ENCODE peak calls at places on chromosome 19, in four cellular contexts. U, K, G and R are unnamed samples.

GRCh38 chr19:43594710-43595604 is 977 bp downstream of the IRGQ start:
- DNase-seq in U (peak; percentile 79), K (peak; percentile 73), G (peak; percentile 81), R (peak; percentile 94)

GRCh38 chr19:4112367-4112766 is 11.6 kb downstream of the MAP2K2 start:
- DNase-seq in U (no peak), K (no peak), G (no peak), R (no peak)

GRCh38 chr19:31253816-31254551 is 95.3 kb downstream of the TSHZ3 start:
- DNase-seq in U (no peak), K (peak; percentile 52), G (no peak), R (peak; percentile 39)

GRCh38 chr19:30028118-30028991 is 86.3 kb downstream of the URI1 start:
- DNase-seq in U (no peak), K (no peak), G (no peak), R (no peak)

GRCh38 chr19:3968556-3969434 is 2.1 kb downstream of the DAPK3 start:
- DNase-seq in U (peak; percentile 96), K (peak; percentile 100), G (no peak), R (peak; percentile 99)

GRCh38 chr19:11164278-11164677 is 8.7 kb upstream of the SPC24 start:
- DNase-seq in U (peak; percentile 66), K (no peak), G (no peak), R (peak; percentile 43)

GRCh38 chr19:29489182-29489951 is 36.4 kb upstream of the VSTM2B start:
- DNase-seq in U (no peak), K (no peak), G (no peak), R (no peak)

GRCh38 chr19:43765109-43765876 is 10.5 kb upstream of the SMG9 start:
- DNase-seq in U (peak; percentile 66), K (peak; percentile 89), G (peak; percentile 88), R (peak; percentile 98)

GRCh38 chr19:48196933-48197665 is 26.6 kb downstream of the ZSWIM9 start:
- DNase-seq in U (no peak), K (peak; percentile 83), G (no peak), R (peak; percentile 82)

GRCh38 chr19:47094557-47095517 is 18.7 kb downstream of the ZC3H4 start:
- DNase-seq in U (peak; percentile 58), K (no peak), G (no peak), R (no peak)

DNA sequence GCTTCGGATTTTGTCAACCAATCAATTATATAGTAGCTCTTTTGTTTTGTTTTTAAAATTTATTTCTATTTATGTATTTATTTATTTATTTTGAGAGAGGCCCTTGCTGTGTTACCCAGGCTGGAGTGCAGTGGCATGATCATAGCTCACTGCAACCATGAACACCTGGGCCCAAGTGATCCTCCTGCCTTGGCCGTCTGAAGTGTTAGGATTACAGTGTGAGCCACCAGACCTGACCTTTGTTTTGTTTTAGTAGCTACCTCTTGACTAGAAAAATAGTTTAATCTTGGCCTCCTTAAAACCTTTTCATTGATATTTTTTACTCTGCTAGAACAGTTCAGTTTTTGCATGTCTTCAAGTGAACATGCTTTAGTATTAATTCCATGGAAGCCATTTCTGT is 15.1 kb downstream of the GARRE1 start:
- DNase-seq in U (no peak), K (no peak), G (peak; percentile 50), R (no peak)
- H3K27ac ChIP-seq in U (peak overlapping the region; percentile 66), K (peak overlapping the region; percentile 93), G (peak overlapping the region; percentile 94), R (peak overlapping the region; percentile 68)

GRCh38 chr19:34359140-34359953 is 5.6 kb upstream of the GPI start:
- DNase-seq in U (peak; percentile 99), K (peak; percentile 99), G (peak; percentile 84), R (peak; percentile 99)

GRCh38 chr19:34363094-34363493 is 1.9 kb upstream of the GPI start:
- DNase-seq in U (no peak), K (no peak), G (no peak), R (no peak)

GRCh38 chr19:34359954-34360315 is 5.1 kb upstream of the GPI start:
- DNase-seq in U (peak; percentile 29), K (no peak), G (no peak), R (no peak)

GRCh38 chr19:34362679-34363069 is 2.3 kb upstream of the GPI start:
- DNase-seq in U (peak; percentile 2), K (no peak), G (no peak), R (no peak)

GRCh38 chr19:34360354-34360909 is 4.6 kb upstream of the GPI start:
- DNase-seq in U (peak; percentile 4), K (no peak), G (no peak), R (no peak)
- H3K27ac ChIP-seq in U (no peak overlapping the region), K (peak overlapping the region; percentile 76), G (no peak overlapping the region), R (no peak overlapping the region)

DNA sequence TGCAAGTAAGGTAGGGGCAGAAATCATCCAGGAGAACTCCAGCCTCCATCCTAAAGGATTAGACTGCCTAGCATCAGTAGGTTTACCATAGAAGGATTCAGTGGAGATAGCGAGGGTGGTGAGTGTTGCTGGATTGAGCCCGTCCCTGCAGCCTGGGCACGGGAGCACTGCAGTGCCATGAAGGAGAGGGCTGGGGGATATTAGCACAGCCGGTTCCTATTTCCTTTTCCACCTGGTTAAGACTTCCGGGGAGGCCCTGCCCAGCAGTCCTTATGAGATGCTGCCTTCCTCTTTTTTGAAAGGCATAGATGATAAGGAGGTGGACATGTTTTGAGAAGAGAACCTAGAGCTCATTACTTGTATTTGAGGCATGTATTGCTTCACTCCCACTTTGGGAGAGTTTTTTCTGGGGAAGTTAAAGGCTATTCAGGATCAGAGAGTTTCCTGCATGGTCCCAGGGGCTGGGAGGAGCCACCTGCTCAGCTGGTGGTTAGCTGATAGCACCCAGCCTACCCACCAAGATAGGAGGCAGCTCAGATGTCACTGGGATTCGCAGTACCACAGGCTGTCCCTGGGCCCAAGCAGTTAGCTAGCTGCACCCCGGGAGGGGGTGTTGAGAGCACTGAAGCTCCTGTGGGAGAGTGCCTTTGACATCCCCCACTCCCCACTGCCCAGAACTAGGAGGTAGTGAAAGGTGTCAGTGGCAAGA is 17.2 kb downstream of the ACTN4 start:
- DNase-seq in U (no peak), K (no peak), G (peak; percentile 37), R (peak; percentile 72)
- H3K27ac ChIP-seq in U (peak overlapping the region; percentile 88), K (peak overlapping the region; percentile 98), G (no peak overlapping the region), R (peak overlapping the region; percentile 88)

DNA sequence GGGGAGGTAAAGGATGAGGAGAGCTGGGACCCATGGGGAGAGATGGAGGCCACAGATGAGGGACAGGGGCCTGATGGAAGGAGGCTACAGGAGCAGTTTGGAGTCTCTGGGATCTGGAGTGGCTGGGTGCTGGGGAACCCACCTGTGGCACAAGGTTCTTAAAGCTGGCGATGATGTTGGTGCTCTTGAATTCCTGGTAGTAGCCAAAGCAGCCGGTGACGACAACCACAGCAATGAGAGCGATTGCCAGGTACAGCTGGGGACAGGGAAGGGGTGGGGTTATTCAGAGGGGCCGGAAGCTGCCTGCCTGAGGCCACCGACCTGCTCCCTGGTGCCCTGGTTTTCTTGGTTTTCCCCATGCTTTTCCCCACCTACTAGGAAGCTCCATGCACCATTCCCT is 2.8 kb downstream of the ATP4A start:
- DNase-seq in U (no peak), K (no peak), G (no peak), R (no peak)
- H3K27ac ChIP-seq in U (no peak overlapping the region), K (no peak overlapping the region), G (no peak overlapping the region), R (no peak overlapping the region)

DNA sequence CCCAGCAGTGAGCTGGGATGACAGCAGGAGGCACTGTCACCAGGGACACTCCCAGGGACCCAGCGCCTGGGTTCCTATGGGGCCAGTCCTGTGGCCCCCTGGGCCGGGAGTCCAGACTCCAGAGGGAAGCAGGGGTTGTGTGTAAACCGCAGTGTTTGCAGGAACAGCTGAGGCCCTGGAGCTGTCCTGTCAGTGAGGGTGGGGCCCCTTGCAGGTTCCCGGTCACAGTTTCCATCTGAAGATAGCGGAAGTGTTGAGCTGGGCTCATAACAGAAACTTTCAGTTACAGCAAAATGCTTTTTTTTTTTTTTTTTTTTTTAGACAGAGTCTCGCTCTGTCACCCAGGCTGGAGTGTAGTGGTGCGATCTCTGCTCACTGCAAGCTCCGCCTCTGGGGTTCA is 17.7 kb upstream of the CSNK1G2 start:
- DNase-seq in U (peak; percentile 68), K (no peak), G (peak; percentile 69), R (peak; percentile 26)
- H3K27ac ChIP-seq in U (no peak overlapping the region), K (no peak overlapping the region), G (peak overlapping the region; percentile 70), R (no peak overlapping the region)

DNA sequence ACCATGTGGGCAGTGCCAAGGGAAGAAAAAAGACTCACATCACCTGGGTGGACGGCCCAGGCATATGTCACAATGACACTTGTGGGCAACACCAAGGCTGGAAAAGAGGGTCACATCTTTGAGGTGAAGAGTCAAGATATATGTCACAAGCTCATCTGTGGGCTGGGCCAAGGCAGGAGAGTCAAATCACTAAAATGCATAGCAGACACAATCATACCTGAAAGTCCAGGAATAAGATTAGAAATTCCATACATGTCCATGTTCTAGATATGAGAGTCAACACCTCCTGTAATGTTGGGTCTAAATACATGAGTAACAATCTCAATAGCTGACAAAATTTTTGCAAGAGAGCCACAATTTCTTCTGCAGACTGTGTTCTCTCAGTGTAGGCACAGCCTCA is 145.0 kb downstream of the ZNF675 start:
- DNase-seq in U (no peak), K (no peak), G (no peak), R (no peak)
- H3K27ac ChIP-seq in U (no peak overlapping the region), K (no peak overlapping the region), G (no peak overlapping the region), R (no peak overlapping the region)

DNA sequence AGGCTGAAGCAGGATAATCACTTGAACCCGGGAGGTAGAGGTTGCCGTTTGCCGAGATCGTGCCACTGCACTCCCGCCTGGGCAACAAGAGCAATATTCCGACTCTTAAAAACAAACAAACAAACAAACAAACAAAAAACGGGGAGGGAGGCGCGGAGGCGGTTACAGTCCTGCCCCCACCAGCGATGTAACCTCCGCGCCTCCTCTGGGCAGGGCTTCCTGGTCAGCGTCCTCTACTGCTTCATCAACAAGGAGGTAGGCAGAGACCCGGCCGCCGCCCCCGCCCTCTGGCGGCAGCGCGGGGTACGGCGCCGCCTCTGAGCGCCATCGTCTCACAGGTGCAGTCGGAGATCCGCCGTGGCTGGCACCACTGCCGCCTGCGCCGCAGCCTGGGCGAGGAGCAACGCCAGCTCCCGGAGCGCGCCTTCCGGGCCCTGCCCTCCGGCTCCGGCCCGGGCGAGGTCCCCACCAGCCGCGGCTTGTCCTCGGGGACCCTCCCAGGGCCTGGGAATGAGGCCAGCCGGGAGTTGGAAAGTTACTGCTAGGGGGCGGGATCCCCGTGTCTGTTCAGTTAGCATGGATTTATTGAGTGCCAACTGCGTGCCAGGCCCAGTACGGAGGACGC is 10.2 kb downstream of the SNRPD2 start:
- DNase-seq in U (peak; percentile 92), K (peak; percentile 82), G (peak; percentile 82), R (peak; percentile 98)
- H3K27ac ChIP-seq in U (peak overlapping the region; percentile 14), K (no peak overlapping the region), G (no peak overlapping the region), R (no peak overlapping the region)

DNA sequence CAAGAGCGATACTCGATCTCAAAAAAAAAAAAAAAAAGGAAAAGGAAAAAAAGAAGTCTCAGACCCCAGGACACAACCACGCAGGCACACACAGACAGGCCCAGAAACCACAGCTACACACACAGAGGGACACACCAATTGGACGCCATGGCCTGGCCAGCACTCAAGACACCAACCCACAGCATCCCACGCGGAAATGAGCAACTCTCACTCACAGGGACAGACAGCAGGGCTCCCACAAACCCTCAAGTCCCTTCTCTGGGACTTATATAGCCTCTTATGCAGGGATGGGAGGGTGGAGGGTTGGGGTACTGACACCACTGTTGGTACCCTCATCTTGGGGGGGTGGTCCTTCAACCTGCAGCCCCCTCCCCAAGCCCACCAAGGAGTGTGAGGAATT is 5.9 kb downstream of the NOTCH3 start:
- DNase-seq in U (peak; percentile 72), K (peak; percentile 63), G (no peak), R (peak; percentile 95)
- H3K27ac ChIP-seq in U (peak overlapping the region; percentile 57), K (no peak overlapping the region), G (no peak overlapping the region), R (peak overlapping the region; percentile 94)

GRCh38 chr19:18522124-18522861 is 423 bp upstream of the ELL start:
- DNase-seq in U (peak; percentile 100), K (peak; percentile 100), G (peak; percentile 100), R (peak; percentile 99)
- H3K27ac ChIP-seq in U (no peak overlapping the region), K (peak overlapping the region; percentile 95), G (peak overlapping the region; percentile 52), R (peak overlapping the region; percentile 66)